ENCODE peak calls at places on chromosomes 16 and 17, in ten cellular contexts. T is RCC 7860; J is fibroblast of the aortic adventitia; Y is HFF-Myc; A is T-helper 9 cell; X is activated T-helper 1 cell treated with anti-CD3 and anti-CD28 coated beads, Interleukin-2, amount 50 U/mL, for 16 hours; P is AG10803; C is naive thymus-derived CD8-positive, alpha-beta T cell; K is cardiac fibroblast; B is activated naive CD4-positive, alpha-beta T cell. W is an unnamed sample.

GRCh38 chr16:21263640-21264211 is 14.4 kb downstream of the CRYM start:
- DNase-seq in T (peak), J (peak), Y (peak), A (no peak), X (no peak), P (peak), C (no peak), K (no peak), B (no peak), W (no peak)

GRCh38 chr17:61409301-61410099 is 9.9 kb downstream of the TBX2 start:
- DNase-seq in T (no peak), J (peak), Y (no peak), A (no peak), X (no peak), P (peak), C (no peak), K (peak), B (no peak), W (no peak)

GRCh38 chr16:67528222-67528869 is at the start of gene RIPOR1:
- DNase-seq in T (peak), J (no peak), Y (no peak), A (peak), X (no peak), P (peak), C (no peak), K (no peak), B (peak), W (no peak)

GRCh38 chr17:4708436-4708835 is 2.0 kb upstream of the ARRB2 start:
- DNase-seq in T (no peak), J (no peak), Y (no peak), A (no peak), X (no peak), P (no peak), C (peak), K (peak), B (peak), W (peak)

GRCh38 chr17:40268141-40268712 is 19.5 kb upstream of the CDC6 start:
- DNase-seq in T (no peak), J (no peak), Y (no peak), A (no peak), X (no peak), P (no peak), C (no peak), K (no peak), B (no peak), W (no peak)

GRCh38 chr17:42118545-42118944 is 2.6 kb downstream of the KAT2A start:
- DNase-seq in T (peak), J (peak), Y (no peak), A (no peak), X (no peak), P (no peak), C (peak), K (peak), B (peak), W (peak)

GRCh38 chr16:51071326-51071725 is 79.7 kb downstream of the SALL1 start:
- DNase-seq in T (no peak), J (no peak), Y (no peak), A (no peak), X (no peak), P (no peak), C (no peak), K (no peak), B (no peak), W (no peak)

GRCh38 chr17:6361733-6362132 is 73.2 kb downstream of the AIPL1 start:
- DNase-seq in T (no peak), J (no peak), Y (no peak), A (no peak), X (no peak), P (no peak), C (no peak), K (no peak), B (no peak), W (no peak)

GRCh38 chr16:81457326-81458133 is 12.9 kb downstream of the CMIP start:
- DNase-seq in T (peak), J (peak), Y (no peak), A (no peak), X (no peak), P (peak), C (no peak), K (peak), B (no peak), W (no peak)

GRCh38 chr17:17398188-17398927 is 78.4 kb upstream of the MED9 start:
- DNase-seq in T (no peak), J (peak), Y (no peak), A (no peak), X (no peak), P (peak), C (no peak), K (peak), B (no peak), W (no peak)

GRCh38 chr17:28807925-28808641 is 34.5 kb downstream of the FAM222B start:
- DNase-seq in T (peak), J (peak), Y (peak), A (no peak), X (no peak), P (peak), C (no peak), K (peak), B (no peak), W (no peak)

GRCh38 chr17:10177131-10177920 is 21.1 kb downstream of the GAS7 start:
- DNase-seq in T (no peak), J (no peak), Y (no peak), A (no peak), X (no peak), P (no peak), C (no peak), K (no peak), B (no peak), W (no peak)

GRCh38 chr17:50805486-50805885 is 29.9 kb upstream of the WFIKKN2 start:
- DNase-seq in T (no peak), J (no peak), Y (no peak), A (no peak), X (no peak), P (no peak), C (no peak), K (no peak), B (no peak), W (no peak)

GRCh38 chr16:50635505-50636392 is 45.4 kb downstream of the SNX20 start:
- DNase-seq in T (no peak), J (no peak), Y (no peak), A (no peak), X (no peak), P (no peak), C (peak), K (no peak), B (no peak), W (no peak)

GRCh38 chr17:3998436-3998835 is 34.2 kb upstream of the ATP2A3 start:
- DNase-seq in T (no peak), J (no peak), Y (no peak), A (no peak), X (no peak), P (no peak), C (no peak), K (no peak), B (no peak), W (no peak)

GRCh38 chr17:62193297-62193696 is 128.2 kb upstream of the MED13 start:
- DNase-seq in T (no peak), J (no peak), Y (no peak), A (no peak), X (no peak), P (no peak), C (no peak), K (no peak), B (no peak), W (no peak)

GRCh38 chr17:7914771-7915610 is 1.1 kb downstream of the RNF227 start:
- DNase-seq in T (peak), J (peak), Y (peak), A (no peak), X (no peak), P (peak), C (no peak), K (peak), B (no peak), W (no peak)

GRCh38 chr17:5241861-5242671 is 7.4 kb upstream of the SCIMP start:
- DNase-seq in T (no peak), J (no peak), Y (no peak), A (no peak), X (no peak), P (no peak), C (no peak), K (no peak), B (peak), W (no peak)

W was measured in activated naive CD8-positive, alpha-beta T cell treated with anti-CD3 and anti-CD28 coated beads, Interleukin-2, amount 50 U/mL, for 16 hours.